ENCODE peak calls at places on chromosomes 7 and 10, in seven cellular contexts. F is astrocyte of the spinal cord, N is bronchial epithelial cell, B is tibial artery, C is AG04450, W is fibroblast of the aortic adventitia, O is BE2C. K is an unnamed sample.

GRCh38 chr7:106878748-106879439 is 13.8 kb downstream of the PIK3CG start:
- DNase-seq in F (no peak), N (no peak), B (no peak), C (no peak), W (no peak), O (no peak), K (no peak)

GRCh38 chr7:31569528-31569927 is 55.6 kb downstream of the ITPRID1 start:
- DNase-seq in F (no peak), N (no peak), B (no peak), C (no peak), W (no peak), O (no peak), K (no peak)

GRCh38 chr10:93281367-93281720 is 200.8 kb downstream of the MYOF start:
- DNase-seq in F (no peak), N (no peak), B (no peak), C (no peak), W (no peak), O (no peak), K (no peak)

GRCh38 chr7:25456467-25457171 is 228.3 kb upstream of the NPVF start:
- DNase-seq in F (no peak), N (no peak), B (peak), C (no peak), W (no peak), O (no peak), K (no peak)

GRCh38 chr10:13521021-13521420 is 7.8 kb downstream of the BEND7 start:
- DNase-seq in F (no peak), N (no peak), B (no peak), C (no peak), W (no peak), O (no peak), K (no peak)

GRCh38 chr10:53325073-53325472 is 552.5 kb upstream of the MBL2 start:
- DNase-seq in F (peak), N (peak), B (no peak), C (no peak), W (peak), O (no peak), K (peak)

GRCh38 chr7:131143869-131144268 is 183.8 kb upstream of the MKLN1 start:
- DNase-seq in F (no peak), N (no peak), B (no peak), C (no peak), W (no peak), O (no peak), K (no peak)

GRCh38 chr7:35596061-35596460 is 98.9 kb downstream of the HERPUD2 start:
- DNase-seq in F (peak), N (peak), B (no peak), C (peak), W (peak), O (no peak), K (peak)

GRCh38 chr10:95363303-95363912 is 72.6 kb upstream of the PDLIM1 start:
- DNase-seq in F (peak), N (peak), B (no peak), C (no peak), W (peak), O (peak), K (peak)

GRCh38 chr7:23487670-23488069 is 17.4 kb upstream of the IGF2BP3 start:
- DNase-seq in F (no peak), N (no peak), B (no peak), C (no peak), W (no peak), O (no peak), K (no peak)

GRCh38 chr7:156012412-156012811 is 200.1 kb upstream of the SHH start:
- DNase-seq in F (no peak), N (no peak), B (no peak), C (no peak), W (no peak), O (no peak), K (no peak)

GRCh38 chr7:55021053-55021452 is 2.2 kb downstream of the EGFR start:
- DNase-seq in F (no peak), N (no peak), B (no peak), C (no peak), W (no peak), O (peak), K (no peak)

DNA sequence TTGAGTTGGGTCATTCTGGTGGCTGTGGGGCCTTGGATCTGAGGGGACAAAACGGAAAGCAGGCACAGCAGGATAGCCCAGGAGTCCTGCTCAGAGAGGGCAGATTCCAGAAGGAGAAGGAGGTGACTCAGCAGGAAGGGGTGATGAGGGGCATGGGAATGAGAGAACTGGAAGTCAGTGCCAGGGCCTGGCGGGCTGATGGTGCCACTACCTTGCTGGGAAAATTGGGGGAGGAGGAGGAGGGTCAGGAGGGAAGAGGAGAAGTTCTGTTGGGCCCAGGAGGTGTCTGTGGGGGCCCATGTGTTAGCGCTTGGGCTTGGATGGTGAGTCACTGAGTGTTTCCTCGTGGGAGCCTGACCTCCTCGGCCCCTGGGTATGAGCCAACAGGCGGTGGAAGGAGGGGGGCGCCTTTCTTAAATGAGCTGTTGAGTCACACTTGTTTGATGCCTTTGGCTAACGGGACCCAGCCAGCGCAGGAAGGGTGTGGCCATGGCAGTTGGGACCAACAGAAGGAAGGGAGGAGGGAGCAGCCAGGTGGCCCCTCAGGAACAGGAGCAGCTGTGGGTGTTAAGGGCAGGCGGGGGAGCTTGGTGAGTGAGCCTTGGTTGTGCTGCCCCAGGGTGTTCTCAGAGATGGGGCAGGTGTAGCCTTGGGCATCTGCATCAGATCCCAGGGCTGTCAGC is 130.0 kb upstream of the BTBD16 start:
- DNase-seq in F (peak), N (peak), B (peak), C (peak), W (peak), O (peak), K (peak)
- H3K4me3 ChIP-seq in F (no peak), N (no peak), B (no peak), C (no peak), W (no peak), O (peak), K (no peak)

DNA sequence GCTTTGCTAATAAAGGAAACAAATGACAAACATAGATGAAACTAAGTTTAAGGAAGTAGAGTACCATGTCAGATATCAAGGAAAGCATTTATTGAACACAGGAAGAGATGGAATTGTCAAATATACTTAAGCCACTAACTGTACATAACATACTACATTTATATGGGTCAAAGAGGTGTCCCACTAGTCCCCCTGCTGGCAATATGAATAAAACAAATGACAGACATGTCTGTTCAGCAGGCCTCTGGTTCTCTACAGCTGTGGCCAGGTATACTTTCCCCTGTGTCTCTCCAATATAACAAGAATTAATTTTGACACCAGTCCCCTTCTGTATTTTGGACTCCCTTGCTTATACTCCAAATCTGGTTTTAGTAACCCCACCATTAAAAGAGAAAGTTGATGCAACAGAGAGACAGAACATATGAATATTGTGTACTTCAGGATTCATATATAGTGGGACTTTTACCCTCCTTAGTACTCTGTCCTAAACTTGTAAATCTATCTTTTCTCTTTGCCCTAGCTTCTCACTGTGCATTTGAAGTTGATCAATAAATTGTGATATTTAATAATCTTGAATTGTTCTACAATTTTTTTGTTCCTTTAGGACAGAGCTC is 42.9 kb downstream of the CD36 start:
- DNase-seq in F (peak), N (peak), B (no peak), C (no peak), W (peak), O (peak), K (peak)
- TF ChIP-seq CTCF in F (peak), N (peak), B (no peak), C (peak), W (peak), O (peak), K (peak)

GRCh38 chr10:6786579-6787031 is 206.5 kb upstream of the PRKCQ start:
- DNase-seq in F (peak), N (peak), B (no peak), C (peak), W (peak), O (no peak), K (peak)
- H3K4me3 ChIP-seq in F (no peak), N (no peak), B (no peak), C (peak), W (peak), O (no peak), K (peak)

GRCh38 chr7:99615989-99616358 is 772 bp upstream of the ZSCAN25 start:
- DNase-seq in F (no peak), N (no peak), B (no peak), C (no peak), W (no peak), O (no peak), K (no peak)

GRCh38 chr7:99614495-99614894 is 2.3 kb upstream of the ZSCAN25 start:
- DNase-seq in F (no peak), N (no peak), B (no peak), C (no peak), W (no peak), O (no peak), K (no peak)

GRCh38 chr7:99617187-99617781 is 538 bp downstream of the ZSCAN25 start:
- DNase-seq in F (no peak), N (no peak), B (no peak), C (no peak), W (no peak), O (no peak), K (no peak)

GRCh38 chr7:99618726-99619125 is 2.0 kb downstream of the ZSCAN25 start:
- DNase-seq in F (no peak), N (peak), B (no peak), C (no peak), W (no peak), O (no peak), K (no peak)

GRCh38 chr7:99616359-99617186 is at the start of gene ZSCAN25:
- DNase-seq in F (peak), N (peak), B (peak), C (peak), W (peak), O (peak), K (peak)
- TF ChIP-seq CTCF in F (peak), N (peak), B (no peak), C (peak), W (peak), O (peak), K (peak)

DNA sequence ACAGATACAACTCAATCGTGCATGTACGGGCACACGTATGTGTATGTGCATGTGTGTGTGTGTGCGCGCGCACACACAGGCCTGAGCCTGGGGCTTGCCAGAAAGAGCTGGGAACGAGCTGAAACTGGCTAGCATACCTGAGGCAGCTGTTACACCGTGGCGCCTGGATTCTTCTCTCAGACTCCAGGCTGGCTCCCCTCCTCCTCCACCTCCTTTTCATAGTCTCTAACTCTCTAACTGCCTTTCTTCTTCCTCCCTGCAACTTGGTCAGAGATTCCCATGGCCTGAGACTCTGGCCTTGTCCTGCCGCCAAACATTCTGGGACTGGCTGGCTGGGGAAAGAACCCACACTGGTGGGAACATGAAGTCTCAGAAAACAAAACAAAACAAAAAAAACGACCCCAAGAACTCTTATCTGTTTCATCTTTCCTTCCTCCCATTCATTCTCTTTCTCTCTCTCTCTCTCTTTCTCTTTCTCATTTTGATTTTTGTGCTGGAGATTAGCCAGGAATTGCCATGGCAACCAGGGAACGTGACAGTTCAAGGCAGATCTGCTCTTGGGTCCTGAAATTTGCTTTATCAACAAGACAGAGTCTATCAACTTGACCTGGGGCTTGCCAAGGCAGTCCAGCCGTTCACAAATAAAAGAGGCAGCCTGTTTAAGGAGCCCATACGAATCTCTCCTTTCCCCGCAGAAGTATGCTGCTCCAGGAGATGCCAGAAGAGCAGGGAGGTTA is 76.8 kb upstream of the SEM1 start:
- DNase-seq in F (no peak), N (peak), B (no peak), C (no peak), W (no peak), O (no peak), K (no peak)
- H3K4me3 ChIP-seq in F (no peak), N (no peak), B (no peak), C (no peak), W (no peak), O (no peak), K (no peak)

GRCh38 chr10:3045471-3046209 is 21.7 kb upstream of the PFKP start:
- DNase-seq in F (peak), N (peak), B (peak), C (no peak), W (peak), O (no peak), K (peak)

GRCh38 chr10:3046210-3046779 is 21.1 kb upstream of the PFKP start:
- DNase-seq in F (no peak), N (no peak), B (no peak), C (no peak), W (no peak), O (no peak), K (no peak)

GRCh38 chr10:3047622-3047995 is 19.7 kb upstream of the PFKP start:
- DNase-seq in F (no peak), N (no peak), B (no peak), C (no peak), W (no peak), O (no peak), K (no peak)

GRCh38 chr10:3046941-3047621 is 20.3 kb upstream of the PFKP start:
- DNase-seq in F (peak), N (no peak), B (no peak), C (no peak), W (no peak), O (no peak), K (no peak)

GRCh38 chr10:3048114-3049019 is 19.0 kb upstream of the PFKP start:
- DNase-seq in F (peak), N (no peak), B (no peak), C (no peak), W (peak), O (no peak), K (peak)
- TF ChIP-seq CTCF in F (no peak), N (no peak), B (no peak), C (no peak), W (no peak), O (no peak), K (no peak)

DNA sequence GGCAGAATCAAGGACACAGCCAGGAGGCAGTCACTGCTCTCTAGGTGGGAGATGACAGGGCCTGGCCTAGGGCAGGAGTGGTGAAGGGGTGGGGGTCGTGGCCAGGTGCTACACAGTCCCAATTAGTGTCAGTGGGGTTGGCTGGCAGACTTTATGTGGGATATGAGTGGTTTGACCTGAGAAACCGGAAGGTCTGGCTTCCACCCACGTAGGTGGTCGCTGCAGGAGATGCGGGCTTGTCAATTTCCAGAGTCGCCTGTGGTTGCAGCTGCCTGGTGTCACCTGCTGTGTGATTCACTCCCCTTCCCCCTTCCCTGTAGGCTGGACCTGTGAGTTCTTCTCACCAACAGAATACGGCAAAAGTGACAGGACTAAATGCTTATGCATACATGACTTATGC is 124.3 kb downstream of the KLF6 start:
- DNase-seq in F (no peak), N (no peak), B (no peak), C (no peak), W (no peak), O (no peak), K (no peak)
- H3K4me3 ChIP-seq in F (no peak), N (no peak), B (no peak), C (no peak), W (no peak), O (no peak), K (no peak)

K was measured in fibroblast of pulmonary artery.